ENCODE peak calls at places on chromosomes 2 and 18, in four cellular contexts. Q is fibroblast of lung, G is vagina, I is right lobe of liver. X is an unnamed sample.

GRCh38 chr2:30441023-30441422 is 6.0 kb upstream of the LCLAT1 start:
- DNase-seq in Q (no peak), G (no peak), I (no peak), X (no peak)

GRCh38 chr2:96117701-96118588 is 1.6 kb upstream of the ADRA2B start:
- DNase-seq in Q (no peak), G (no peak), I (peak), X (no peak)

GRCh38 chr2:73759287-73759764 is 20.6 kb downstream of the DUSP11 start:
- DNase-seq in Q (peak), G (no peak), I (no peak), X (no peak)

GRCh38 chr2:112728384-112729175 is 7.8 kb downstream of the NT5DC4 start:
- DNase-seq in Q (no peak), G (no peak), I (peak), X (no peak)

GRCh38 chr2:2763998-2764355 is 432.9 kb upstream of the MYT1L start:
- DNase-seq in Q (no peak), G (no peak), I (no peak), X (no peak)

GRCh38 chr2:237894396-237894979 is 35.1 kb downstream of the RAMP1 start:
- DNase-seq in Q (no peak), G (no peak), I (peak), X (no peak)

GRCh38 chr2:241050624-241051577 is 51.2 kb downstream of the MTERF4 start:
- DNase-seq in Q (no peak), G (no peak), I (peak), X (no peak)

GRCh38 chr2:196205891-196206408 is 34.6 kb upstream of the STK17B start:
- DNase-seq in Q (peak), G (no peak), I (no peak), X (peak)

GRCh38 chr18:11251891-11252270 is 102.5 kb upstream of the PIEZO2 start:
- DNase-seq in Q (peak), G (no peak), I (no peak), X (peak)

GRCh38 chr18:63162271-63163014 is 157.1 kb downstream of the BCL2 start:
- DNase-seq in Q (peak), G (no peak), I (no peak), X (peak)

GRCh38 chr2:182650704-182651103 is 65.4 kb upstream of the DNAJC10 start:
- DNase-seq in Q (peak), G (no peak), I (no peak), X (peak)

GRCh38 chr18:37778417-37779165 is 213.0 kb upstream of the CELF4 start:
- DNase-seq in Q (peak), G (no peak), I (peak), X (peak)

GRCh38 chr2:108905176-108905575 is 83.8 kb downstream of the EDAR start:
- DNase-seq in Q (no peak), G (no peak), I (peak), X (no peak)

GRCh38 chr18:31278609-31279071 is 39.3 kb upstream of the DSG1 start:
- DNase-seq in Q (no peak), G (no peak), I (no peak), X (no peak)

GRCh38 chr2:102662861-102663260 is 43.5 kb downstream of the SLC9A2 start:
- DNase-seq in Q (no peak), G (no peak), I (no peak), X (no peak)

GRCh38 chr2:28643911-28644334 is 107.7 kb upstream of the PPP1CB start:
- DNase-seq in Q (peak), G (no peak), I (no peak), X (peak)

GRCh38 chr2:182666674-182667320 is 49.3 kb upstream of the DNAJC10 start:
- DNase-seq in Q (peak), G (no peak), I (no peak), X (peak)

GRCh38 chr2:85666435-85666924 is 1.5 kb downstream of the SFTPB start:
- DNase-seq in Q (no peak), G (no peak), I (no peak), X (no peak)

GRCh38 chr18:32875625-32876024 is 102.8 kb upstream of the KLHL14 start:
- DNase-seq in Q (no peak), G (no peak), I (no peak), X (no peak)

DNA sequence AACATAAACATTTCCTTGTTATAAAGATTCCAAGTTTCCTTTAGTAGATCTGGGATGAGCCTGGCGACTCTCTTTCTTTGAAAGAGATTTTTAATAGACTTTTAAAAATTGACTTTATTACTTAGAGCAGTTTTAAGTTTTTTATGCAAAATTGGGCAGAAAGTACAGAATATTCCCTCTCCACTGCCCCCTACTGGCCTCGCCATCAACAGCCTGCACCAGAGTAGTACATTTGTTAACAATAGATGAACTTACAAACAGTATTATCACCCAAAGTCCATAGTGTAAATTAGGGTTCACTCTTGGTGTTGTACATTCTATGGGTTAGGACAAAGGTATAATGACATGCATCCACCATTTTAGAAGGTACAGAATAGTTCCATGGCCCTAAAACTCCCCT is 3.9 kb downstream of the MAP3K19 start:
- DNase-seq in Q (no peak), G (no peak), I (no peak), X (no peak)
- TF ChIP-seq CTCF in Q (peak), G (no peak), I (peak), X (peak)

GRCh38 chr2:199405241-199405640 is 52.5 kb downstream of the SATB2 start:
- DNase-seq in Q (peak), G (no peak), I (no peak), X (peak)
- TF ChIP-seq CTCF in Q (peak), G (no peak), I (peak), X (no peak)

DNA sequence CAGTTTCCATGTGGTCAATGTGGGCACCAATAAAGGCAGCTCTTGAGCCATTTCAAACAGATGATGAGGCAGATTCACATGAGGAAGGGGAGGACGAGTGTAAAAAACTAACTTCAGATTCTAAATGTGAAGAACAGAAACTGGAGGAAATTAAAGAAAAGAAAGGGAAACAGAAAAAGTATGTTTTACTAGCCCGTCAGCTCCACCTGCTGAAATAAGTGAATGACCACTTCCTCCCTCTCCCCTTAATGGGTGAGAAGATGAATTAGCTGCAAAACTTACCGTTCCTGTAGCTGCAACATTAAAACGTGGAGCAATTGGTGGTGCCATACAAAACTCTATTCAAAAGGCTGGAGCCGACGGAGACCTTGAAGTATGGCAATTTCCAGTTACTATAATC is 203.5 kb downstream of the UXS1 start:
- DNase-seq in Q (peak), G (no peak), I (no peak), X (no peak)
- TF ChIP-seq CTCF in Q (no peak), G (no peak), I (no peak), X (no peak)

DNA sequence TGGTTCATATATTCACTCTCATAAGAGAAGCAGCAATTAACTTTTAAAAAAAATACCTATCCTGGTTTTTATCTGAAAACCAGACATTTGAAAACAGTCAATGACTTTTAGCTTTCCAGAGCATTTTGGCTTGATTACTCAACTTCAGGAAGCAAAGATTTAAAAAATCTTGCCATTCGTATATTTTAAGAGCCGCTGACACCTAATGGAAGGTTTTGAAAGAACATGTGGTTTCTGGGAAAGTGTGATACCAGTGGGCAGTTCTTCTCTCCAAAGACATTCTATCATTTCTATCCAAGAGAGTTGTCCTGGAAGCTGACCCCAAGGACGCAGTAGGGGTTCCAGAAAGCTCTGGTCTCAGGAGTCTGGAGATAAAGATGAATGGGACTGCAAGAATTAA is 234.7 kb downstream of the TTC32 start:
- DNase-seq in Q (peak), G (no peak), I (no peak), X (peak)
- TF ChIP-seq CTCF in Q (peak), G (no peak), I (no peak), X (peak)

GRCh38 chr2:219034823-219035222 is 6.5 kb downstream of the CFAP65 start:
- DNase-seq in Q (no peak), G (no peak), I (no peak), X (no peak)
- TF ChIP-seq CTCF in Q (no peak), G (no peak), I (no peak), X (no peak)

DNA sequence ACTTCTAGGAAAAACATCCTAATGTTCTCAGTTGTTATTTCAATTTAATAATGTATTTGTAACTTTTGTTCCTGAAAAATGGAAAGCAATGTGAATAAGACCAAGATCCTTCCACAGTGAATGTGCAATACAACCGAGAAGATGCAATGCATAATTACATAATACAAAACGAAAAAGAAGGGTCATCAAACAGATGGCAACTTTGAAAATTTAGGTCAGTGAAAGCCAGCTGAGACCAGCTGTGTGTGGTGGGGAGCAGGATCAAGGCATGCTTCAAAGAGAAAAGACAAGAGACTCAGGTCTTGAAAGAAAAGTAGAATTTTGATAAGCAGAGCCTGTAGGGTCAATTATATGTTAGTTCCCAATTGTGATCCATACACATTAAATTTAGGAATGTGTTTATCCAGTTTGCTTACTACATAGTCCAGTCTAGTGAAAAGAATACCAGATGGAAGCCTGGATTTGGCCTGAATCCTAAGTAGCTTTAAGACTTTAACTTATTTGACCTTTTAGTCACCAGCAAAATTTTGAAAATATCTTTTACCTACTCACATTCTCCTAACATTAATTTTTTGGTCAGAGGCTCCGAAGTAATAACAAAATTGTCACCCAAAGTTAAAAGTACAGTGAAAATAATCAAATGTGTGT is 93.7 kb downstream of the COBLL1 start:
- DNase-seq in Q (no peak), G (no peak), I (no peak), X (no peak)
- TF ChIP-seq CTCF in Q (no peak), G (no peak), I (no peak), X (no peak)

GRCh38 chr2:177149155-177149503 is 63.5 kb upstream of the HNRNPA3 start:
- DNase-seq in Q (no peak), G (no peak), I (no peak), X (no peak)
- TF ChIP-seq CTCF in Q (no peak), G (no peak), I (no peak), X (no peak)

GRCh38 chr2:11554430-11554764 is 20.6 kb downstream of the GREB1 start:
- DNase-seq in Q (no peak), G (no peak), I (no peak), X (no peak)
- TF ChIP-seq CTCF in Q (no peak), G (no peak), I (no peak), X (no peak)

GRCh38 chr18:34352385-34353163 is 127.9 kb upstream of the NOL4 start:
- DNase-seq in Q (peak), G (no peak), I (no peak), X (peak)
- TF ChIP-seq CTCF in Q (no peak), G (no peak), I (peak), X (no peak)

GRCh38 chr2:200199576-200200263 is 106.8 kb upstream of the SPATS2L start:
- DNase-seq in Q (no peak), G (no peak), I (no peak), X (peak)
- TF ChIP-seq CTCF in Q (no peak), G (no peak), I (no peak), X (no peak)

X was measured in MCF 10A.